ENCODE peak calls at places on chromosomes 3 and 15, in five cellular contexts. N is AG09309; D is activated CD4-positive, alpha-beta T cell treated with anti-CD3 and anti-CD28 coated beads for 4 hours; O is putamen; J is HS-27A. W is an unnamed sample.

GRCh38 chr3:181757694-181758306 is 46.1 kb downstream of the SOX2 start:
- DNase-seq in N (no peak), O (no peak), J (no peak), D (no peak), W (no peak)

GRCh38 chr3:97388774-97389173 is 375.8 kb upstream of the ARL6 start:
- DNase-seq in J (no peak), D (no peak), N (no peak), O (no peak), W (no peak)

GRCh38 chr3:126753191-126754160 is 49.4 kb downstream of the CHCHD6 start:
- DNase-seq in D (no peak), J (peak; percentile 85), O (no peak), N (no peak), W (no peak)

GRCh38 chr3:18743761-18744160 is 318.6 kb upstream of the SATB1 start:
- DNase-seq in D (no peak), J (no peak), O (no peak), N (no peak), W (no peak)

GRCh38 chr3:136659253-136659652 is 92.9 kb downstream of the STAG1 start:
- DNase-seq in J (no peak), O (peak; percentile 91), D (no peak), N (peak; percentile 47), W (no peak)

GRCh38 chr15:92832992-92833438 is 67.1 kb upstream of the CHD2 start:
- DNase-seq in D (no peak), O (no peak), N (no peak), J (no peak), W (no peak)

GRCh38 chr3:190183121-190183520 is 62.4 kb upstream of the P3H2 start:
- DNase-seq in D (no peak), O (peak; percentile 21), N (peak; percentile 94), J (no peak), W (no peak)

GRCh38 chr3:127848131-127849129 is 26.1 kb upstream of the MGLL start:
- DNase-seq in N (no peak), J (no peak), D (no peak), O (peak; percentile 78), W (no peak)

GRCh38 chr15:73287019-73287418 is 81.7 kb downstream of the HCN4 start:
- DNase-seq in J (no peak), N (no peak), O (no peak), D (no peak), W (no peak)

GRCh38 chr15:71079208-71080044 is 35.8 kb upstream of the THSD4 start:
- DNase-seq in D (no peak), J (peak; percentile 92), O (no peak), N (peak; percentile 88), W (no peak)

GRCh38 chr3:25585361-25586166 is 79.1 kb downstream of the TOP2B start:
- DNase-seq in N (no peak), O (no peak), J (no peak), D (no peak), W (no peak)